ENCODE peak calls at places on chromosomes 11 and 22, in six cellular contexts. O is Caco-2, A is cardiac muscle cell, C is ovary, M is AG09319, S is H1. B is an unnamed sample.

GRCh38 chr11:80595011-80595410 is 1154.2 kb upstream of the TENM4 start:
- DNase-seq in M (no peak), O (peak), A (peak), S (no peak), C (no peak), B (no peak)

GRCh38 chr22:37808294-37808657 is 542 bp downstream of the GCAT start:
- DNase-seq in A (no peak), C (peak), M (no peak), O (no peak), S (no peak), B (no peak)

GRCh38 chr11:47241740-47242400 is 6.7 kb downstream of the ACP2 start:
- DNase-seq in C (no peak), M (no peak), A (no peak), S (no peak), O (no peak), B (no peak)

GRCh38 chr11:35167451-35167954 is 28.5 kb downstream of the CD44 start:
- DNase-seq in M (no peak), A (peak), C (no peak), S (no peak), O (no peak), B (no peak)

GRCh38 chr11:126538071-126538470 is 182.6 kb downstream of the ST3GAL4 start:
- DNase-seq in M (no peak), O (no peak), A (no peak), S (no peak), C (no peak), B (peak)

GRCh38 chr11:95429376-95429907 is 198.4 kb upstream of the SESN3 start:
- DNase-seq in S (no peak), A (no peak), C (no peak), M (no peak), O (no peak), B (no peak)

GRCh38 chr11:123505546-123506299 is 75.7 kb downstream of the GRAMD1B start:
- DNase-seq in M (no peak), S (peak), C (no peak), A (no peak), O (peak), B (no peak)

GRCh38 chr11:57644748-57645715 is 4.7 kb downstream of the YPEL4 start:
- DNase-seq in S (no peak), A (peak), M (no peak), C (peak), O (peak), B (peak)

GRCh38 chr22:25759825-25760231 is 17.8 kb downstream of the MYO18B start:
- DNase-seq in S (no peak), A (peak), C (no peak), M (peak), O (peak), B (peak)

GRCh38 chr11:108218912-108219783 is 3.3 kb downstream of the NPAT start:
- DNase-seq in C (no peak), A (no peak), M (no peak), O (no peak), S (no peak), B (peak)

GRCh38 chr22:41382610-41383009 is 868 bp downstream of the TEF start:
- DNase-seq in A (no peak), S (no peak), M (no peak), C (no peak), O (no peak), B (no peak)

GRCh38 chr22:36303874-36304273 is 50.9 kb downstream of the APOL1 start:
- DNase-seq in O (no peak), S (no peak), C (no peak), M (no peak), A (no peak), B (no peak)

GRCh38 chr22:46443850-46444389 is 93.5 kb downstream of the CELSR1 start:
- DNase-seq in S (no peak), O (no peak), A (no peak), C (no peak), M (no peak), B (no peak)
- TF ChIP-seq CTCF in S (no peak), O (no peak), A (no peak), C (no peak), M (no peak), B (no peak)

GRCh38 chr22:23591846-23592245 is 11.8 kb upstream of the IGLL1 start:
- DNase-seq in S (no peak), O (no peak), A (no peak), C (peak), M (no peak), B (no peak)

GRCh38 chr22:23591203-23591791 is 11.2 kb upstream of the IGLL1 start:
- DNase-seq in C (peak), A (peak), S (peak), M (peak), O (peak), B (peak)
- TF ChIP-seq CTCF in C (peak), A (peak), S (peak), M (peak), O (peak), B (peak)

GRCh38 chr22:17562906-17563870 is at the start of gene SLC25A18:
- DNase-seq in A (peak), O (no peak), C (no peak), S (no peak), M (no peak), B (no peak)
- TF ChIP-seq CTCF in A (peak), O (peak), C (no peak), S (peak), M (no peak), B (peak)

GRCh38 chr11:76696756-76697155 is 26.2 kb upstream of the LRRC32 start:
- DNase-seq in O (no peak), S (no peak), C (no peak), M (no peak), A (no peak), B (no peak)

GRCh38 chr11:76700177-76701100 is 29.9 kb upstream of the LRRC32 start:
- DNase-seq in O (peak), M (peak), C (no peak), A (peak), S (no peak), B (peak)

GRCh38 chr11:76695767-76696166 is 25.2 kb upstream of the LRRC32 start:
- DNase-seq in C (no peak), S (no peak), M (no peak), O (no peak), A (no peak), B (no peak)

GRCh38 chr11:76699461-76700091 is 29.0 kb upstream of the LRRC32 start:
- DNase-seq in A (no peak), M (no peak), C (no peak), S (no peak), O (no peak), B (no peak)

GRCh38 chr11:76698321-76699043 is 27.9 kb upstream of the LRRC32 start:
- DNase-seq in M (no peak), C (no peak), O (no peak), S (peak), A (no peak), B (peak)
- TF ChIP-seq CTCF in M (no peak), C (no peak), O (peak), S (peak), A (peak), B (peak)

GRCh38 chr22:27745809-27746208 is 55.7 kb downstream of the MN1 start:
- DNase-seq in M (no peak), A (no peak), C (no peak), O (no peak), S (no peak), B (no peak)

GRCh38 chr22:27749597-27750225 is 51.8 kb downstream of the MN1 start:
- DNase-seq in S (no peak), M (no peak), A (peak), O (no peak), C (peak), B (no peak)

GRCh38 chr22:27748355-27749168 is 53.0 kb downstream of the MN1 start:
- DNase-seq in S (no peak), M (peak), C (peak), O (no peak), A (peak), B (no peak)

GRCh38 chr22:27746918-27747317 is 54.6 kb downstream of the MN1 start:
- DNase-seq in A (no peak), M (no peak), O (no peak), S (no peak), C (no peak), B (no peak)

GRCh38 chr22:27747396-27748256 is 53.9 kb downstream of the MN1 start:
- DNase-seq in C (no peak), A (peak), M (no peak), S (no peak), O (no peak), B (no peak)
- TF ChIP-seq CTCF in C (no peak), A (peak), M (peak), S (peak), O (no peak), B (peak)

GRCh38 chr11:69654660-69655478 is 13.9 kb downstream of the CCND1 start:
- DNase-seq in M (no peak), C (no peak), A (no peak), S (no peak), O (peak), B (peak)
- TF ChIP-seq CTCF in M (no peak), C (no peak), A (no peak), S (no peak), O (no peak), B (no peak)